ENCODE peak calls at places on chromosomes 11 and 22, in nine cellular contexts. T is left lung; Z is AG04450; D is hepatocyte; N is CD4-positive, CD25-positive, alpha-beta regulatory T cell; L is neural progenitor cell; S is CD8-positive, alpha-beta T cell; G is A549; W is psoas muscle. Y is an unnamed sample.

GRCh38 chr11:69292221-69292648 is 1.7 kb upstream of the MYEOV start:
- DNase-seq in S (peak), G (no peak), D (no peak), T (no peak), Z (no peak), W (peak), L (peak), N (peak), Y (peak)

GRCh38 chr22:46244771-46245170 is 5.3 kb downstream of the CDPF1 start:
- DNase-seq in W (peak), D (no peak), S (no peak), N (no peak), G (no peak), L (no peak), Z (no peak), T (no peak), Y (no peak)

GRCh38 chr22:37812869-37813678 is 5.3 kb downstream of the GCAT start:
- DNase-seq in W (no peak), S (no peak), N (no peak), D (no peak), G (no peak), Z (no peak), T (no peak), L (no peak), Y (no peak)

GRCh38 chr22:25622011-25622410 is 57.5 kb downstream of the GRK3 start:
- DNase-seq in S (no peak), Z (no peak), D (no peak), G (no peak), L (no peak), W (no peak), T (no peak), N (no peak), Y (no peak)

GRCh38 chr11:135006800-135007199 is 594.8 kb upstream of the B3GAT1 start:
- DNase-seq in T (no peak), S (no peak), L (peak), D (no peak), N (no peak), Z (no peak), W (no peak), G (no peak), Y (no peak)

GRCh38 chr11:60769811-60770210 is 13.1 kb downstream of the MS4A15 start:
- DNase-seq in T (no peak), W (no peak), D (no peak), Z (no peak), G (no peak), L (no peak), N (no peak), S (no peak), Y (no peak)

GRCh38 chr11:34149274-34149673 is 43.8 kb downstream of the NAT10 start:
- DNase-seq in D (no peak), G (no peak), S (no peak), Z (no peak), T (no peak), L (no peak), N (no peak), W (peak), Y (no peak)

GRCh38 chr11:18775492-18776292 is 15.9 kb downstream of the PTPN5 start:
- DNase-seq in G (peak), L (peak), Z (no peak), N (peak), T (peak), W (peak), D (peak), S (peak), Y (peak)

GRCh38 chr22:35312198-35313059 is 12.7 kb downstream of the TOM1 start:
- DNase-seq in G (no peak), Z (no peak), S (no peak), D (peak), W (no peak), T (peak), L (no peak), N (no peak), Y (no peak)

GRCh38 chr11:87097582-87097981 is 59.8 kb downstream of the TMEM135 start:
- DNase-seq in W (no peak), G (peak), L (peak), D (peak), Z (peak), T (no peak), S (peak), N (no peak), Y (peak)

GRCh38 chr11:110095554-110095953 is 2.4 kb downstream of the ZC3H12C start:
- DNase-seq in L (no peak), W (no peak), G (no peak), Z (no peak), S (no peak), T (no peak), D (no peak), N (no peak), Y (no peak)

GRCh38 chr11:122721964-122722266 is 66.4 kb downstream of the UBASH3B start:
- DNase-seq in G (no peak), S (no peak), Z (peak), L (no peak), N (no peak), W (no peak), D (no peak), T (no peak), Y (no peak)

GRCh38 chr22:50148991-50149721 is 21.4 kb upstream of the PANX2 start:
- DNase-seq in T (peak), S (peak), N (peak), L (peak), G (peak), W (no peak), Z (no peak), D (peak), Y (peak)

GRCh38 chr11:96012086-96012824 is 88.3 kb upstream of the MTMR2 start:
- DNase-seq in Z (no peak), W (no peak), G (peak), L (peak), D (peak), S (peak), T (peak), N (peak), Y (peak)

GRCh38 chr11:98616256-98616655 is 404.5 kb upstream of the CNTN5 start:
- DNase-seq in D (peak), T (no peak), L (peak), N (no peak), Z (no peak), S (no peak), W (no peak), G (no peak), Y (no peak)

GRCh38 chr11:41283196-41283930 is 176.1 kb downstream of the LRRC4C start:
- DNase-seq in N (no peak), G (no peak), Z (no peak), W (no peak), D (no peak), L (no peak), S (no peak), T (no peak), Y (no peak)

GRCh38 chr22:35303029-35303624 is 3.4 kb downstream of the TOM1 start:
- DNase-seq in D (no peak), T (no peak), N (no peak), Z (no peak), L (no peak), G (no peak), W (no peak), S (no peak), Y (no peak)

GRCh38 chr22:24027991-24028390 is 16.9 kb downstream of the CABIN1 start:
- DNase-seq in W (no peak), N (no peak), D (no peak), Z (no peak), L (no peak), T (no peak), G (no peak), S (no peak), Y (no peak)

GRCh38 chr22:38565441-38565840 is 4.5 kb downstream of the DMC1 start:
- DNase-seq in N (no peak), D (no peak), Z (no peak), L (no peak), T (no peak), W (no peak), G (no peak), S (no peak), Y (no peak)

GRCh38 chr11:123434262-123434661 is 4.2 kb downstream of the GRAMD1B start:
- DNase-seq in S (no peak), L (peak), G (peak), T (no peak), Z (no peak), N (no peak), D (no peak), W (no peak), Y (no peak)

GRCh38 chr22:49784987-49785614 is 42.6 kb downstream of the BRD1 start:
- DNase-seq in G (no peak), S (no peak), L (no peak), W (peak), T (no peak), D (no peak), N (no peak), Z (no peak), Y (no peak)

GRCh38 chr11:122108192-122108799 is 7.7 kb downstream of the BLID start:
- DNase-seq in G (no peak), W (no peak), S (no peak), T (no peak), L (peak), D (peak), Z (no peak), N (no peak), Y (peak)

GRCh38 chr11:130077671-130078468 is 8.2 kb downstream of the APLP2 start:
- DNase-seq in Z (no peak), L (no peak), D (no peak), G (no peak), T (no peak), W (no peak), S (no peak), N (no peak), Y (no peak)

GRCh38 chr11:102572537-102573220 is 42.1 kb upstream of the MMP7 start:
- DNase-seq in Z (no peak), T (no peak), W (no peak), D (no peak), N (no peak), S (no peak), G (no peak), L (no peak), Y (no peak)

GRCh38 chr11:33997473-33998347 is 53.8 kb upstream of the CAPRIN1 start:
- DNase-seq in D (no peak), G (no peak), N (no peak), W (no peak), Z (no peak), T (no peak), S (no peak), L (peak), Y (no peak)

GRCh38 chr11:19368726-19369364 is 128.1 kb upstream of the E2F8 start:
- DNase-seq in G (no peak), Z (no peak), D (no peak), N (no peak), T (no peak), W (no peak), S (no peak), L (no peak), Y (no peak)

GRCh38 chr11:130673698-130674097 is 225.3 kb downstream of the ADAMTS15 start:
- DNase-seq in N (no peak), G (no peak), S (no peak), T (no peak), L (no peak), D (no peak), Z (no peak), W (no peak), Y (no peak)

GRCh38 chr22:49204599-49205214 is 623.0 kb downstream of the BRD1 start:
- DNase-seq in W (no peak), N (no peak), L (no peak), Z (no peak), S (no peak), D (no peak), T (peak), G (no peak), Y (no peak)

GRCh38 chr11:64358907-64359711 is at the start of gene RPS6KA4:
- DNase-seq in D (peak), G (peak), N (peak), Z (no peak), S (peak), L (peak), W (peak), T (peak), Y (peak)

GRCh38 chr11:116536416-116536815 is 236.4 kb downstream of the BUD13 start:
- DNase-seq in T (no peak), N (no peak), S (no peak), L (no peak), Z (no peak), G (no peak), W (no peak), D (no peak), Y (no peak)
- H3K27ac ChIP-seq in T (no peak), N (no peak), S (no peak), L (no peak), Z (no peak), G (no peak), W (no peak), D (no peak), Y (no peak)

GRCh38 chr11:12618743-12619540 is 55.3 kb upstream of the TEAD1 start:
- DNase-seq in D (no peak), S (no peak), Z (no peak), N (no peak), T (no peak), G (no peak), W (no peak), L (no peak), Y (no peak)
- H3K27ac ChIP-seq in D (no peak), S (no peak), Z (no peak), N (no peak), T (no peak), G (no peak), W (no peak), L (no peak), Y (no peak)

GRCh38 chr22:22558071-22558971 is 744 bp downstream of the PRAME start:
- DNase-seq in G (peak), D (no peak), S (no peak), Z (no peak), W (no peak), L (no peak), T (no peak), N (no peak), Y (no peak)
- H3K27ac ChIP-seq in G (peak), D (no peak), S (no peak), Z (no peak), W (no peak), L (no peak), T (no peak), N (no peak), Y (no peak)

GRCh38 chr11:43772733-43773132 is 92.2 kb downstream of the HSD17B12 start:
- DNase-seq in S (no peak), Z (no peak), T (no peak), D (no peak), W (no peak), N (no peak), L (no peak), G (no peak), Y (no peak)
- H3K27ac ChIP-seq in S (no peak), Z (no peak), T (no peak), D (no peak), W (no peak), N (no peak), L (no peak), G (no peak), Y (no peak)

GRCh38 chr11:111297696-111298095 is 650 bp upstream of the POU2AF3 start:
- DNase-seq in N (no peak), S (no peak), W (peak), G (no peak), T (no peak), L (no peak), D (no peak), Z (no peak), Y (no peak)
- H3K27ac ChIP-seq in N (no peak), S (no peak), W (no peak), G (no peak), T (no peak), L (no peak), D (no peak), Z (no peak), Y (no peak)

DNA sequence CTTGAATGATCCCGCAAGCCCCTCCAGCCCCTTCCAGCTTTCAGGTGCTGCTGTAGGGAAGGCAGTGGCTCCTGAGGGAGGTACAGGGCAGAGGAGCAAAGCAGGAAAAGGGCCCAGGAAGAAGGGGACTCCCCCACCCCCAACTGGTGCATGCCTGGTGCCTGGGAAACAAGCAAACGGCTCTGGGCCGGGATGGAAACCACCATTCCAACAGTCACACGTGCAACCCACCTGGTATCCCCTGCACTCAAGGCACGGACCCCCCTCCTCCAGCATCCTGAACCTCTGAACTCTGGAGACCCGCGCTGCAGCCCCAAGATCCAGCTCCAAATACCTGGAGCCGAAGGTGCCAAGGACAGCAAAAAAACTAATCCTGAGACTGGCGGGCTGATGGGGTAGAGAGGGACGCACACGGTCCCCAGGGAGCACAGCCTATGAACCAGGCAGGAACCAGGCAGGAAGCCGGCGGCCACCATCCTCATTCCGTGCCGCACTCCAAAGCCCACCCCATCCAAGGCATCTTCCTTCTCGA is 537 bp downstream of the SCN4B start:
- DNase-seq in N (no peak), S (no peak), T (no peak), L (no peak), W (no peak), Z (no peak), D (no peak), G (no peak), Y (no peak)
- H3K27ac ChIP-seq in N (no peak), S (no peak), T (no peak), L (no peak), W (peak), Z (no peak), D (no peak), G (no peak), Y (no peak)

GRCh38 chr11:27280131-27280530 is 82.9 kb downstream of the CCDC34 start:
- DNase-seq in D (no peak), N (no peak), Z (no peak), G (no peak), L (no peak), T (no peak), W (no peak), S (no peak), Y (no peak)

GRCh38 chr11:27281276-27281675 is 81.7 kb downstream of the CCDC34 start:
- DNase-seq in W (no peak), T (no peak), D (no peak), L (no peak), Z (no peak), S (no peak), G (no peak), N (no peak), Y (no peak)

GRCh38 chr11:27282141-27282590 is 80.8 kb downstream of the CCDC34 start:
- DNase-seq in D (no peak), S (no peak), T (peak), L (no peak), N (no peak), Z (peak), G (no peak), W (peak), Y (no peak)

GRCh38 chr11:27281740-27282139 is 81.3 kb downstream of the CCDC34 start:
- DNase-seq in N (no peak), D (no peak), T (no peak), L (no peak), S (no peak), G (no peak), Z (no peak), W (no peak), Y (no peak)

DNA sequence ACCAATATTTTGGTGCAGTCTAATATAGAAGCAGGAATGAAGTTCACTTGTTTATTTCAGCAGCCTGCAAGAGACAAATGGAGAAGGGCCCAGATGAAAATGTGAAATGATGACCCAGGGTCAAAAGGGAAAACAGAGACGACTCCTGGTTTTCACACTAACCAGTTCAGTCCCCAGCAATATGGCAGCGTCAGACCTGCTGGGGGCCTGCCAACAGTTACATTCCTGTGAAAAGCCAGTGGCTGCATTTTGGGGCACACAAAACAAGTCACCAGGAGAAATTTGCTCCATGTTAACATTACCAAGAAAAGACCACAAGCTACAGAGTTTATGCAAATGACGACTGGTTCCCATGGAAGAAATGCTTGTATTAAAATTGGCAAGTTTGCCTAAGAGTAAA is 80.2 kb downstream of the CCDC34 start:
- DNase-seq in W (no peak), N (no peak), L (peak), Z (no peak), G (no peak), D (no peak), S (no peak), T (no peak), Y (no peak)
- H3K27ac ChIP-seq in W (no peak), N (no peak), L (peak), Z (no peak), G (peak), D (no peak), S (no peak), T (no peak), Y (no peak)

DNA sequence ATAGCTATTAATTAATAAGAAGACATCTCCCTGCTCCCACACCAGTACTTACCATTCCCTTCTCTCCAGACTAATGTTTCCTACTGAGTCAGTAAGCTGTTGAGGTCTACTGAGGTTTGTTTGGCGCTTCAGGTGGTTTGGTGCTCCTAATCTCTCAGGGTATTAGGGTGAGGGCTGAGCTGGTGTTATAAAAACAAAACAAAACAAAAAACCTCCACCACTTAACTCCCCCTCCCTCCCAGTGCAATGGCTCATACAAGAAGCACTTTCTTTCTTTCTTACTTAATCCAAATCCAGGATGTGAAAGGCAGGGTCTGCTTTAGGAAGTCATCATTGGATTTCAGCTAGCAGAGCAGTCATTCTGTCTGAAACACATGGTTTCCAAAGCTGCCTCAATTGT is 15.3 kb downstream of the CSTPP1 start:
- DNase-seq in Z (no peak), D (no peak), T (no peak), N (no peak), L (peak), W (no peak), G (no peak), S (no peak), Y (peak)
- H3K27ac ChIP-seq in Z (no peak), D (no peak), T (no peak), N (no peak), L (peak), W (no peak), G (no peak), S (no peak), Y (peak)

DNA sequence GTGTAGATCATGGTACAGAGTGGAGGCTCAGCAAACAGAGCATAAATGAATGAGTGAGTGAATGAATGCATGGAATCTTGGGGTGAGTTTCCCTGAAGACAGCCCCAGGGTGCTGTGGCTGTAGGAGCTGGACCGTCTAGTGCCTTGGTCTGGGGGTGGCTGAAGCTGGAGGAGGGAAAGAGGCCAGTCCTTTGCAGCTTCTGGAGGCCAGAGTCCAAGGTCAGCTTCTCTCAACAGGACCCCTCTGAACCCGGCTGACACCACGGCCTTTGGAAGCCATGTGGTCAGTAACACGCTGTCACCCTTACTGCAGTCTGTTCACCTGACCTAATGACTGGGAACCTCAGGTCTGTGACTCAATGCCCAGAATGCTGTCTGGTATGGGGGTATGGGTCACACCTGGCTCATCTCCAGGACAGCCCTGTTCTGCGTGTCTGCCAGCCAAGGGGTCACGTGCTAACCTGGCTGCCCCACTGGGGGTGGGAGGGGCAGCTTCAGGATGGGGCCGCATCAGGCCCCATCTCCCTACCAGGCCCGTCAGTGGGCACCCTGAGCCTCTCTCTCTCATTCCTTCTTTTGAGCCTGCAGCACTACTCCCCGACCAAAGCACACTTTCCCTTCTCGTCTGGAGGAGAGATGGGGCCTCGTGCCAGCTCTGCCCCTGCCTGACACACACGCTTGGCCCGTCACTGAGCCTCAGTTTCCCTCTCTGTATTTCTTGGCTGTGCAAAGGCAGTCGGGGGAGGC is 24.1 kb upstream of the CHKA start:
- DNase-seq in D (peak), Z (no peak), N (no peak), T (no peak), S (no peak), W (no peak), G (peak), L (no peak), Y (no peak)
- H3K27ac ChIP-seq in D (peak), Z (no peak), N (no peak), T (no peak), S (no peak), W (no peak), G (peak), L (no peak), Y (no peak)

Y was measured in neuronal stem cell.